ENCODE peak calls at places on chromosomes 12 and 14, in ten cellular contexts. R, M, G, I, Z, X, V, W, N and S are unnamed samples. For H3K27me3 and H3K36me3, the result is how much of the 10 kb centered on the place peaks cover.

GRCh38 chr12:51388826-51389225 is 2.4 kb downstream of the GALNT6 start:
- DNase-seq in X (no peak), Z (no peak), G (no peak), M (no peak), N (no peak), V (no peak), W (no peak), I (no peak), R (no peak), S (no peak)

GRCh38 chr14:100662850-100663527 is 63.7 kb upstream of the DLK1 start:
- DNase-seq in Z (no peak), W (peak), R (peak), G (peak), N (no peak), X (peak), M (peak), I (no peak), V (peak), S (peak)

GRCh38 chr12:106195638-106196037 is 52.2 kb downstream of the CKAP4 start:
- DNase-seq in R (peak), W (no peak), Z (no peak), G (no peak), V (peak), X (no peak), N (peak), M (no peak), I (no peak), S (peak)

GRCh38 chr14:24032727-24033418 is 18.9 kb upstream of the CARMIL3 start:
- DNase-seq in N (no peak), G (peak), X (no peak), M (no peak), V (no peak), Z (no peak), I (no peak), W (no peak), R (peak), S (peak)

GRCh38 chr12:131218291-131219172 is 264.8 kb downstream of the ADGRD1 start:
- DNase-seq in V (no peak), X (no peak), R (no peak), Z (peak), I (no peak), N (peak), G (no peak), W (no peak), M (peak), S (no peak)

GRCh38 chr12:95859947-95860850 is 1.4 kb downstream of the SNRPF start:
- DNase-seq in X (no peak), I (no peak), W (no peak), V (no peak), M (no peak), G (no peak), Z (no peak), N (no peak), R (no peak), S (no peak)

GRCh38 chr12:16606201-16606849 is 363 bp upstream of the LMO3 start:
- DNase-seq in R (peak), G (no peak), M (no peak), I (no peak), V (peak), W (peak), N (peak), X (peak), Z (peak), S (peak)

GRCh38 chr14:77059276-77059934 is 30.9 kb upstream of the IRF2BPL start:
- DNase-seq in I (no peak), V (no peak), N (no peak), M (no peak), R (peak), X (no peak), W (no peak), G (peak), Z (no peak), S (peak)

GRCh38 chr14:88901199-88901588 is 76.7 kb downstream of the TTC8 start:
- DNase-seq in I (no peak), R (no peak), Z (no peak), M (no peak), G (no peak), N (no peak), V (no peak), W (no peak), X (peak), S (no peak)

GRCh38 chr14:59788176-59788575 is 82.4 kb downstream of the RTN1 start:
- DNase-seq in N (no peak), V (no peak), Z (no peak), W (no peak), R (peak), I (no peak), X (no peak), G (no peak), M (no peak), S (no peak)

GRCh38 chr12:26001530-26001929 is 43.0 kb downstream of the RASSF8 start:
- DNase-seq in Z (no peak), M (no peak), G (no peak), V (no peak), I (no peak), X (no peak), N (no peak), R (no peak), W (no peak), S (no peak)

GRCh38 chr14:68401320-68401719 is 391.5 kb downstream of the ZFP36L1 start:
- DNase-seq in X (no peak), I (no peak), V (no peak), N (no peak), Z (no peak), M (no peak), W (peak), G (peak), R (peak), S (no peak)

GRCh38 chr12:106079148-106079738 is 59.5 kb downstream of the NUAK1 start:
- DNase-seq in X (no peak), I (no peak), G (no peak), R (no peak), W (no peak), Z (no peak), V (no peak), N (no peak), M (no peak), S (no peak)

GRCh38 chr14:104856869-104857860 is 7.9 kb upstream of the CEP170B start:
- DNase-seq in I (no peak), M (peak), W (no peak), X (no peak), G (no peak), V (no peak), R (no peak), N (peak), Z (no peak), S (no peak)

GRCh38 chr12:115354476-115354890 is 670.5 kb upstream of the TBX3 start:
- DNase-seq in M (no peak), N (no peak), V (no peak), R (no peak), X (no peak), I (peak), W (no peak), G (no peak), Z (no peak), S (no peak)

GRCh38 chr14:93135399-93135798 is 19.7 kb upstream of the ITPK1 start:
- DNase-seq in N (peak), X (no peak), G (peak), I (no peak), V (peak), M (no peak), R (no peak), Z (no peak), W (no peak), S (no peak)

DNA sequence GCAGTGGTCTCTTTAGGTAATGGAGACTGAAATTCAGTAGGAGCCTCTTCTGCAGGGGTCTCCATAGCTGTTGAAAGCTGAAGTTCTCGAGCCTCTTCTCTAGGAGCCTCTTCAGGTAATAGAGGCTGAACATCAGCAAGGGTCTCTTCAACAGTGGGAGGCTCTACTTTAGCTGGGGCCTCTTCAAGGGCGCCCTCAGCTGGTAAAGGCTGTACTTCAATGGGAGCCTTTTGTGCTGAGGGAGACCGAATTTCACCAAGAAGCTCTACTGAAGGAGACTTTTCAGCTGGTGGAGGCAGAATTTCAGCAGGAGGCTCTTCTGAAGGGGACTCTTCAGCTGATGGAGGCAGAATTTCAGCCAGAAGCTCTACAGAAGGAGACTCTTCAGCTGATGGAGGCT is 1.5 kb downstream of the FSCB start:
- DNase-seq in I (no peak), W (no peak), Z (no peak), M (no peak), N (no peak), G (no peak), R (no peak), X (no peak), V (no peak), S (no peak)
- TF ChIP-seq CTCF in I (no peak), W (no peak), Z (no peak), M (no peak), N (no peak), G (no peak), R (no peak), X (no peak), V (no peak), S (no peak)

DNA sequence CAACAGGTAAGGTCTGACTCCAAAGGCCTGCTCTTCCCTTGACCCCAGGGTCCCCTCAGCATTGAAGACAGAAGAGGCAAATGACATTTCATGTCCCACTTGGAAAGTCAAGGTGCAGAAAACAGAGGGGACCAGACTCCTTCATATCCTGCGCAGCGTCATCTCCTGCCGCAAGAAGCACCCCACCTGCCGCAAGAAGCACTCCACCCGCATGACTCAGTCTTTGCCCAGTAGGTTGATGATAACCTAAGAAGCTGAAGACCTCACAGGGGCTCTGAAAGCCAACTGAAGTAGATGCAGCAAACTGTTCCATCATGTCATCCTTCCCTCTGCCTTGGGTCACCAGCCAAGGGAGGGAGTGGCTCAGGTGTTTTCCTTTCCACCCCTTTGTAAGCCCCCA is 11.6 kb upstream of the SMUG1 start:
- DNase-seq in I (no peak), N (no peak), G (no peak), X (no peak), V (no peak), W (no peak), M (no peak), Z (no peak), R (no peak), S (no peak)
- H3K27me3 ChIP-seq in I (under half), N (under half), G (under half), X (under half), V (under half), W (under half), M (under half), Z (under half), R (half or more), S (under half)

DNA sequence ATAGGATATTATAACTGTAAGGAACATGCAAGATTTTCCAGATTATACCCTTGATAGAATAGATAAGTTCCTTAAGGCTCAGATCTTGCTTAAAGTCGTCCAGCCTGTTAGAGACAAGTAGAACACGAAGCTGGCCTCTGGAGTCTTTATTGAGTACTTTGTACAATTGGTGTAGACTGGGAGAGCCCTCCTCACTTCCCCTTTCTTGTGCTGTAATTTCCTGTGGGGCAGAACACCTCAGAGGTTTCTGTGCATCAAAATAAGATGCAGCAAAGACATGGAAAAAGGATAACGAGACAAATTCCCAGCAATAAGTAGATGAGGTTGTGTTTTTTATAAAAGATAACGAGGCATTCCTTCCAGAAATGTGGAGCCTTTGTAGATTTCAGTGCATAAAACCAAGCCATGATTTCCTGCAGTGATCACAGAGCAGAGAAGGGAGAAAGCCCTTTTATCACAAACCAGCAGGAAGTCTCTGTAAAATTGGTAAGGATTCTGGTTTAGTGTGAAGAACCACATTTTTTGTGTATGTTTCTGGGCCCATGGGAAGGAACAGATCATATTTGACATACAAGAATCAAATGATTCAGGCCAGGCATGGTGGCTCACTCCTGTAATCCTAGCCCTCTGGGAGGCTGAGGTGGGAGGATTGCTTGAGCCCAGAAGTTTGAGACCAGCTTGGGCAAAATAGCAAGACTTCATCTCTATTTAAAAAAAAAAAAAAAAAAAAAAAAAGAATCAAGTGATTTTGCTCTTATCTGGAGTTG is 18.0 kb downstream of the GPRC5A start:
- DNase-seq in X (no peak), N (no peak), M (no peak), G (peak), Z (no peak), V (no peak), W (no peak), R (no peak), I (no peak), S (no peak)
- H3K36me3 ChIP-seq in X (under half), N (under half), M (under half), G (half or more), Z (under half), V (under half), W (under half), R (under half), I (under half), S (half or more)

DNA sequence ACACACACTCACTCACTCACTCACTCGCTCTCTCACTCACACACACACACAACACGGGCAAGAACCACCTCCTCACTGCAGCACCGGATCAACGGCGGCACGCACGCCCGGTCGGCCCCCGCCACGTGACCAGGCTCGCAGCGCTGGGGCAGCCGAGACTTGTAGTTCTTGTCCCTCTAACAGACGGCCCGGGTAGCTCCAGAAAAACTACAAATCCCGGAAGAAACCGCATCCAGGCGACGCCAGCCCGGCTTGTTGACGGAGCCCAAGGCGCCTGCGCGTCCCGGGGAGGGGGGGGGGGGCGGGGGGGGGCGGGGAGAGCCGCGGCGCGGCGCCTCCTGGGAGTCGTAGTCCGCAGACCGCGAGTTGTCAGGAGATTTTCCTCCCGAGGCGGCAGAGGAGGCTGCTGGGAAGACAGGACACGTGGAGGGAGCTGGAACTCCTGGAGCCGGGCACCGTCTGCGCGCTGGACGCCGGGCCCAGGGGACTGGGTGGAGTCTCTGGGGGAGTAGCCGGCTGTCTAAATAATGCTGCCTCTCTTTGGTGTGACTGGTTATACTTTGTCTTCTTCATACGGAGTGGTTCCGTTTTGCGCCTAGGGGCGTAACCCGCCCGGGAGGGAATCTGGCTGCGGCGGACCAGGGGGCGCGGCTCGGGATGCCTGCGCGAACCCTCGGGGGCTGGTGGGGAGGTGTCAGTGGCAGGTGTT is at the start of gene MAX:
- DNase-seq in N (peak), M (peak), G (peak), V (peak), R (peak), X (peak), W (peak), Z (peak), I (peak), S (peak)
- TF ChIP-seq CTCF in N (peak), M (no peak), G (no peak), V (no peak), R (no peak), X (no peak), W (no peak), Z (no peak), I (no peak), S (no peak)